ENCODE peak calls at places on chromosome 16, in seven cellular contexts. P, V, N, O, F, R and X are unnamed samples.
A peak's percentile ranks its signal among the peaks of the same experiment; 100 is the strongest.

GRCh38 chr16:1056196-1056595 is 16.4 kb upstream of the SSTR5 start:
- DNase-seq in P (no peak), V (no peak), N (no peak), O (no peak), F (no peak), R (no peak), X (no peak)

GRCh38 chr16:7650446-7650845 is 317.8 kb downstream of the RBFOX1 start:
- DNase-seq in P (no peak), V (no peak), N (no peak), O (no peak), F (no peak), R (no peak), X (no peak)

GRCh38 chr16:87984868-87985267 is 33.6 kb downstream of the BANP start:
- DNase-seq in P (no peak), V (no peak), N (no peak), O (no peak), F (no peak), R (no peak), X (no peak)

GRCh38 chr16:87201777-87202176 is 115.4 kb downstream of the C16orf95 start:
- DNase-seq in P (no peak), V (no peak), N (no peak), O (no peak), F (peak; percentile 47), R (no peak), X (no peak)

GRCh38 chr16:3094289-3095027 is 4.6 kb downstream of the ZSCAN10 start:
- DNase-seq in P (peak; percentile 23), V (peak; percentile 39), N (peak; percentile 78), O (peak; percentile 32), F (peak; percentile 42), R (peak; percentile 58), X (no peak)

GRCh38 chr16:30600215-30600614 is 10.0 kb downstream of the ZNF689 start:
- DNase-seq in P (no peak), V (no peak), N (no peak), O (no peak), F (no peak), R (no peak), X (no peak)

GRCh38 chr16:55569025-55569424 is 2.5 kb downstream of the CAPNS2 start:
- DNase-seq in P (no peak), V (no peak), N (no peak), O (no peak), F (peak; percentile 11), R (no peak), X (no peak)

GRCh38 chr16:67430504-67431076 is 331 bp upstream of the HSD11B2 start:
- DNase-seq in P (peak; percentile 57), V (no peak), N (peak; percentile 42), O (no peak), F (no peak), R (peak; percentile 33), X (peak; percentile 3)

GRCh38 chr16:72300892-72301291 is 128.9 kb upstream of the PMFBP1 start:
- DNase-seq in P (no peak), V (no peak), N (no peak), O (peak; percentile 54), F (no peak), R (no peak), X (no peak)

GRCh38 chr16:53944026-53944425 is 240.1 kb downstream of the FTO start:
- DNase-seq in P (no peak), V (no peak), N (no peak), O (no peak), F (peak; percentile 11), R (no peak), X (no peak)

GRCh38 chr16:81709369-81709900 is 69.7 kb upstream of the PLCG2 start:
- DNase-seq in P (no peak), V (no peak), N (no peak), O (no peak), F (no peak), R (no peak), X (no peak)

GRCh38 chr16:83458612-83459011 is 349.2 kb upstream of the HSBP1 start:
- DNase-seq in P (no peak), V (peak; percentile 67), N (no peak), O (peak; percentile 36), F (peak; percentile 82), R (peak; percentile 8), X (no peak)

GRCh38 chr16:188674-189073 is 8.4 kb downstream of the HBQ1 start:
- DNase-seq in P (no peak), V (no peak), N (peak; percentile 47), O (no peak), F (no peak), R (peak; percentile 23), X (no peak)

GRCh38 chr16:81517150-81517499 is 72.5 kb downstream of the CMIP start:
- DNase-seq in P (no peak), V (no peak), N (no peak), O (no peak), F (no peak), R (no peak), X (no peak)

GRCh38 chr16:79293831-79294230 is 306.7 kb downstream of the MAF start:
- DNase-seq in P (no peak), V (no peak), N (no peak), O (no peak), F (no peak), R (no peak), X (no peak)

GRCh38 chr16:47519037-47519436 is 57.9 kb downstream of the PHKB start:
- DNase-seq in P (no peak), V (no peak), N (no peak), O (peak; percentile 40), F (peak; percentile 10), R (no peak), X (no peak)